ENCODE peak calls at places on chromosome 20, in seven cellular contexts. R is adrenal gland, O is HuH-7, W is C1 segment of cervical spinal cord, U is uterus, H is OCI-LY7, X is SW 1271. C is an unnamed sample.

GRCh38 chr20:63567382-63568169 is 6.5 kb downstream of the HELZ2 start:
- DNase-seq in R (no peak), O (no peak), W (no peak), U (no peak), H (peak; percentile 30), X (no peak), C (no peak)

GRCh38 chr20:21623074-21623780 is 82.2 kb upstream of the PAX1 start:
- DNase-seq in R (no peak), O (no peak), W (no peak), U (no peak), H (peak; percentile 23), X (no peak), C (no peak)

GRCh38 chr20:2879148-2879547 is 5.9 kb downstream of the PTPRA start:
- DNase-seq in R (no peak), O (no peak), W (no peak), U (no peak), H (no peak), X (no peak), C (peak; percentile 65)

GRCh38 chr20:2386516-2387179 is 5.9 kb downstream of the TGM6 start:
- DNase-seq in R (no peak), O (no peak), W (no peak), U (no peak), H (no peak), X (peak; percentile 69), C (peak; percentile 3)

GRCh38 chr20:46872315-46873211 is 22.1 kb upstream of the EYA2 start:
- DNase-seq in R (no peak), O (no peak), W (no peak), U (no peak), H (peak; percentile 7), X (no peak), C (no peak)

GRCh38 chr20:326645-327031 is 1.3 kb downstream of the SOX12 start:
- DNase-seq in R (peak; percentile 59), O (peak; percentile 30), W (no peak), U (no peak), H (peak; percentile 63), X (no peak), C (no peak)

GRCh38 chr20:50309280-50309763 is 118.7 kb downstream of the CEBPB start:
- DNase-seq in R (no peak), O (no peak), W (no peak), U (no peak), H (no peak), X (no peak), C (no peak)

GRCh38 chr20:31853481-31853880 is 8.1 kb upstream of the FOXS1 start:
- DNase-seq in R (no peak), O (no peak), W (no peak), U (no peak), H (no peak), X (no peak), C (no peak)

GRCh38 chr20:34549291-34549928 is 9.1 kb upstream of the MAP1LC3A start:
- DNase-seq in R (no peak), O (no peak), W (no peak), U (no peak), H (no peak), X (peak; percentile 59), C (peak; percentile 59)

GRCh38 chr20:35305682-35306556 is 13.7 kb upstream of the FAM83C start:
- DNase-seq in R (peak; percentile 96), O (no peak), W (no peak), U (no peak), H (no peak), X (peak; percentile 100), C (peak; percentile 100)

GRCh38 chr20:39822667-39823066 is 860.5 kb downstream of the DHX35 start:
- DNase-seq in R (no peak), O (no peak), W (no peak), U (no peak), H (no peak), X (no peak), C (peak; percentile 57)

GRCh38 chr20:31517373-31517772 is 3.1 kb downstream of the HM13 start:
- DNase-seq in R (peak; percentile 82), O (peak; percentile 84), W (no peak), U (no peak), H (no peak), X (no peak), C (peak; percentile 81)

GRCh38 chr20:24738058-24738775 is 210.9 kb upstream of the CST7 start:
- DNase-seq in R (no peak), O (no peak), W (no peak), U (no peak), H (no peak), X (no peak), C (no peak)

GRCh38 chr20:47276856-47277541 is 79.5 kb downstream of the ZMYND8 start:
- DNase-seq in R (peak; percentile 83), O (no peak), W (no peak), U (peak; percentile 67), H (no peak), X (no peak), C (peak; percentile 39)